ENCODE peak calls at places on chromosome 1, in six cellular contexts. One of them, this sample, is unnamed.

GRCh38 chr1:24481843-24482610 is 20.6 kb upstream of the RCAN3 start:
- DNase-seq in osteocyte: no peak
- DNase-seq in ovary: no peak
- DNase-seq in brain microvascular endothelial cell: no peak
- DNase-seq in fibroblast of pulmonary artery: no peak
- DNase-seq in cardiac fibroblast: no peak
- DNase-seq in this sample: no peak

GRCh38 chr1:30095451-30096025 is 627.8 kb downstream of the MATN1 start:
- DNase-seq in osteocyte: no peak
- DNase-seq in ovary: no peak
- DNase-seq in brain microvascular endothelial cell: no peak
- DNase-seq in fibroblast of pulmonary artery: no peak
- DNase-seq in cardiac fibroblast: no peak
- DNase-seq in this sample: no peak

GRCh38 chr1:3049905-3050304 is 19.1 kb upstream of the PRDM16 start:
- DNase-seq in osteocyte: no peak
- DNase-seq in ovary: no peak
- DNase-seq in brain microvascular endothelial cell: no peak
- DNase-seq in fibroblast of pulmonary artery: no peak
- DNase-seq in cardiac fibroblast: no peak
- DNase-seq in this sample: peak

GRCh38 chr1:85756864-85757263 is 48.6 kb upstream of the ZNHIT6 start:
- DNase-seq in osteocyte: no peak
- DNase-seq in ovary: no peak
- DNase-seq in brain microvascular endothelial cell: no peak
- DNase-seq in fibroblast of pulmonary artery: no peak
- DNase-seq in cardiac fibroblast: no peak
- DNase-seq in this sample: no peak

GRCh38 chr1:171913385-171913784 is 72.1 kb downstream of the DNM3 start:
- DNase-seq in osteocyte: no peak
- DNase-seq in ovary: no peak
- DNase-seq in brain microvascular endothelial cell: no peak
- DNase-seq in fibroblast of pulmonary artery: peak
- DNase-seq in cardiac fibroblast: peak
- DNase-seq in this sample: no peak

GRCh38 chr1:111704776-111705175 is 34.4 kb downstream of the INKA2 start:
- DNase-seq in osteocyte: no peak
- DNase-seq in ovary: no peak
- DNase-seq in brain microvascular endothelial cell: no peak
- DNase-seq in fibroblast of pulmonary artery: no peak
- DNase-seq in cardiac fibroblast: no peak
- DNase-seq in this sample: no peak

GRCh38 chr1:205285391-205286101 is 36.0 kb downstream of the NUAK2 start:
- DNase-seq in osteocyte: no peak
- DNase-seq in ovary: no peak
- DNase-seq in brain microvascular endothelial cell: no peak
- DNase-seq in fibroblast of pulmonary artery: no peak
- DNase-seq in cardiac fibroblast: no peak
- DNase-seq in this sample: no peak

GRCh38 chr1:84959294-84959693 is 37.6 kb downstream of the MCOLN2 start:
- DNase-seq in osteocyte: no peak
- DNase-seq in ovary: no peak
- DNase-seq in brain microvascular endothelial cell: no peak
- DNase-seq in fibroblast of pulmonary artery: peak
- DNase-seq in cardiac fibroblast: peak
- DNase-seq in this sample: no peak

GRCh38 chr1:159229486-159229885 is 24.8 kb downstream of the ACKR1 start:
- DNase-seq in osteocyte: no peak
- DNase-seq in ovary: no peak
- DNase-seq in brain microvascular endothelial cell: no peak
- DNase-seq in fibroblast of pulmonary artery: no peak
- DNase-seq in cardiac fibroblast: no peak
- DNase-seq in this sample: no peak

GRCh38 chr1:170290226-170290625 is 144.5 kb downstream of the NTMT2 start:
- DNase-seq in osteocyte: no peak
- DNase-seq in ovary: no peak
- DNase-seq in brain microvascular endothelial cell: no peak
- DNase-seq in fibroblast of pulmonary artery: no peak
- DNase-seq in cardiac fibroblast: no peak
- DNase-seq in this sample: no peak

GRCh38 chr1:21232044-21232443 is 55.3 kb upstream of the EIF4G3 start:
- DNase-seq in osteocyte: no peak
- DNase-seq in ovary: peak
- DNase-seq in brain microvascular endothelial cell: peak
- DNase-seq in fibroblast of pulmonary artery: peak
- DNase-seq in cardiac fibroblast: peak
- DNase-seq in this sample: peak

GRCh38 chr1:27166929-27167328 is 12.0 kb upstream of the SLC9A1 start:
- DNase-seq in osteocyte: no peak
- DNase-seq in ovary: no peak
- DNase-seq in brain microvascular endothelial cell: no peak
- DNase-seq in fibroblast of pulmonary artery: no peak
- DNase-seq in cardiac fibroblast: no peak
- DNase-seq in this sample: no peak

GRCh38 chr1:180247061-180247460 is 17.0 kb downstream of the LHX4 start:
- DNase-seq in osteocyte: no peak
- DNase-seq in ovary: no peak
- DNase-seq in brain microvascular endothelial cell: no peak
- DNase-seq in fibroblast of pulmonary artery: no peak
- DNase-seq in cardiac fibroblast: no peak
- DNase-seq in this sample: no peak

GRCh38 chr1:180244840-180245239 is 14.8 kb downstream of the LHX4 start:
- DNase-seq in osteocyte: no peak
- DNase-seq in ovary: no peak
- DNase-seq in brain microvascular endothelial cell: no peak
- DNase-seq in fibroblast of pulmonary artery: no peak
- DNase-seq in cardiac fibroblast: no peak
- DNase-seq in this sample: no peak

GRCh38 chr1:180241716-180242544 is 11.9 kb downstream of the LHX4 start:
- DNase-seq in osteocyte: no peak
- DNase-seq in ovary: no peak
- DNase-seq in brain microvascular endothelial cell: no peak
- DNase-seq in fibroblast of pulmonary artery: peak
- DNase-seq in cardiac fibroblast: peak
- DNase-seq in this sample: no peak

GRCh38 chr1:180246579-180246978 is 16.5 kb downstream of the LHX4 start:
- DNase-seq in osteocyte: no peak
- DNase-seq in ovary: no peak
- DNase-seq in brain microvascular endothelial cell: no peak
- DNase-seq in fibroblast of pulmonary artery: no peak
- DNase-seq in cardiac fibroblast: no peak
- DNase-seq in this sample: no peak

GRCh38 chr1:180243517-180244221 is 13.6 kb downstream of the LHX4 start:
- DNase-seq in osteocyte: no peak
- DNase-seq in ovary: no peak
- DNase-seq in brain microvascular endothelial cell: no peak
- DNase-seq in fibroblast of pulmonary artery: no peak
- DNase-seq in cardiac fibroblast: no peak
- DNase-seq in this sample: no peak
- TF ChIP-seq CTCF in osteocyte: no peak
- TF ChIP-seq CTCF in ovary: no peak
- TF ChIP-seq CTCF in brain microvascular endothelial cell: no peak
- TF ChIP-seq CTCF in fibroblast of pulmonary artery: no peak
- TF ChIP-seq CTCF in cardiac fibroblast: no peak
- TF ChIP-seq CTCF in this sample: no peak

GRCh38 chr1:231778009-231778719 is 151.6 kb downstream of the DISC1 start:
- DNase-seq in osteocyte: no peak
- DNase-seq in ovary: no peak
- DNase-seq in brain microvascular endothelial cell: peak
- DNase-seq in fibroblast of pulmonary artery: peak
- DNase-seq in cardiac fibroblast: peak
- DNase-seq in this sample: peak

GRCh38 chr1:231779081-231779480 is 152.5 kb downstream of the DISC1 start:
- DNase-seq in osteocyte: no peak
- DNase-seq in ovary: no peak
- DNase-seq in brain microvascular endothelial cell: no peak
- DNase-seq in fibroblast of pulmonary artery: no peak
- DNase-seq in cardiac fibroblast: no peak
- DNase-seq in this sample: no peak

GRCh38 chr1:231770776-231771175 is 144.2 kb downstream of the DISC1 start:
- DNase-seq in osteocyte: no peak
- DNase-seq in ovary: no peak
- DNase-seq in brain microvascular endothelial cell: no peak
- DNase-seq in fibroblast of pulmonary artery: no peak
- DNase-seq in cardiac fibroblast: no peak
- DNase-seq in this sample: no peak

GRCh38 chr1:231774719-231775322 is 148.2 kb downstream of the DISC1 start:
- DNase-seq in osteocyte: no peak
- DNase-seq in ovary: no peak
- DNase-seq in brain microvascular endothelial cell: no peak
- DNase-seq in fibroblast of pulmonary artery: peak
- DNase-seq in cardiac fibroblast: peak
- DNase-seq in this sample: no peak

GRCh38 chr1:231776006-231776707 is 149.6 kb downstream of the DISC1 start:
- DNase-seq in osteocyte: no peak
- DNase-seq in ovary: no peak
- DNase-seq in brain microvascular endothelial cell: peak
- DNase-seq in fibroblast of pulmonary artery: peak
- DNase-seq in cardiac fibroblast: peak
- DNase-seq in this sample: no peak
- TF ChIP-seq CTCF in osteocyte: peak
- TF ChIP-seq CTCF in ovary: no peak
- TF ChIP-seq CTCF in brain microvascular endothelial cell: peak
- TF ChIP-seq CTCF in fibroblast of pulmonary artery: no peak
- TF ChIP-seq CTCF in cardiac fibroblast: no peak
- TF ChIP-seq CTCF in this sample: no peak

GRCh38 chr1:204154525-204155255 is 2.8 kb upstream of the ETNK2 start:
- DNase-seq in osteocyte: no peak
- DNase-seq in ovary: no peak
- DNase-seq in brain microvascular endothelial cell: no peak
- DNase-seq in fibroblast of pulmonary artery: no peak
- DNase-seq in cardiac fibroblast: no peak
- DNase-seq in this sample: no peak
- TF ChIP-seq CTCF in osteocyte: no peak
- TF ChIP-seq CTCF in ovary: no peak
- TF ChIP-seq CTCF in brain microvascular endothelial cell: no peak
- TF ChIP-seq CTCF in fibroblast of pulmonary artery: no peak
- TF ChIP-seq CTCF in cardiac fibroblast: no peak
- TF ChIP-seq CTCF in this sample: no peak

GRCh38 chr1:240831922-240832321 is 220.0 kb upstream of the GREM2 start:
- DNase-seq in osteocyte: no peak
- DNase-seq in ovary: no peak
- DNase-seq in brain microvascular endothelial cell: no peak
- DNase-seq in fibroblast of pulmonary artery: no peak
- DNase-seq in cardiac fibroblast: no peak
- DNase-seq in this sample: no peak
- TF ChIP-seq CTCF in osteocyte: peak
- TF ChIP-seq CTCF in ovary: no peak
- TF ChIP-seq CTCF in brain microvascular endothelial cell: peak
- TF ChIP-seq CTCF in fibroblast of pulmonary artery: no peak
- TF ChIP-seq CTCF in cardiac fibroblast: peak
- TF ChIP-seq CTCF in this sample: no peak

GRCh38 chr1:190957565-190957964 is 479.9 kb upstream of the BRINP3 start:
- DNase-seq in osteocyte: no peak
- DNase-seq in ovary: no peak
- DNase-seq in brain microvascular endothelial cell: no peak
- DNase-seq in fibroblast of pulmonary artery: peak
- DNase-seq in cardiac fibroblast: peak
- DNase-seq in this sample: no peak
- TF ChIP-seq CTCF in osteocyte: peak
- TF ChIP-seq CTCF in ovary: no peak
- TF ChIP-seq CTCF in brain microvascular endothelial cell: no peak
- TF ChIP-seq CTCF in fibroblast of pulmonary artery: peak
- TF ChIP-seq CTCF in cardiac fibroblast: no peak
- TF ChIP-seq CTCF in this sample: no peak

GRCh38 chr1:77978293-77978968 is 441 bp downstream of the FUBP1 start:
- DNase-seq in osteocyte: peak
- DNase-seq in ovary: peak
- DNase-seq in brain microvascular endothelial cell: peak
- DNase-seq in fibroblast of pulmonary artery: peak
- DNase-seq in cardiac fibroblast: peak
- DNase-seq in this sample: peak

GRCh38 chr1:77975386-77975785 is 3.5 kb downstream of the FUBP1 start:
- DNase-seq in osteocyte: no peak
- DNase-seq in ovary: no peak
- DNase-seq in brain microvascular endothelial cell: no peak
- DNase-seq in fibroblast of pulmonary artery: peak
- DNase-seq in cardiac fibroblast: peak
- DNase-seq in this sample: no peak

GRCh38 chr1:77977989-77978292 is 931 bp downstream of the FUBP1 start:
- DNase-seq in osteocyte: no peak
- DNase-seq in ovary: no peak
- DNase-seq in brain microvascular endothelial cell: no peak
- DNase-seq in fibroblast of pulmonary artery: no peak
- DNase-seq in cardiac fibroblast: no peak
- DNase-seq in this sample: no peak

GRCh38 chr1:77976433-77977076 is 2.3 kb downstream of the FUBP1 start:
- DNase-seq in osteocyte: no peak
- DNase-seq in ovary: no peak
- DNase-seq in brain microvascular endothelial cell: no peak
- DNase-seq in fibroblast of pulmonary artery: no peak
- DNase-seq in cardiac fibroblast: no peak
- DNase-seq in this sample: no peak

DNA sequence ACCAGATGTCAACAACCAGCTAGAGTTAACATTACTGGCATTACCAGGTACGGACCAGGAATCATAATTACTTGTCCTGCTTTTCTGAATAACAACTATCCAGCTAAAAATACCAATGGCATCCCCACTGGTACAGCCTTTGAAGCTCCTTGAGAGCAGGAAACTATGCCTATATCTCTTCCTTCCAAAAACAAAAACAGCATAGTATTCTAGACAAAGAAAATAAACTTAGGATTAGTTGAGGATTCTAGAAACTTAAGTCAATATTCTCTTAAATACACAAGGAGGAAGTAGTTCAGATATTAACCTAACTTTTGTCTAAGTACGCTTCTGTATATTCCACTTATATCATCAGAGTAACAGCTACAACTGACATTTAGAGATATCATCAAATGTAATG is 3.0 kb downstream of the FUBP1 start:
- DNase-seq in osteocyte: no peak
- DNase-seq in ovary: no peak
- DNase-seq in brain microvascular endothelial cell: no peak
- DNase-seq in fibroblast of pulmonary artery: no peak
- DNase-seq in cardiac fibroblast: no peak
- DNase-seq in this sample: no peak
- TF ChIP-seq CTCF in osteocyte: no peak
- TF ChIP-seq CTCF in ovary: no peak
- TF ChIP-seq CTCF in brain microvascular endothelial cell: no peak
- TF ChIP-seq CTCF in fibroblast of pulmonary artery: no peak
- TF ChIP-seq CTCF in cardiac fibroblast: no peak
- TF ChIP-seq CTCF in this sample: no peak

DNA sequence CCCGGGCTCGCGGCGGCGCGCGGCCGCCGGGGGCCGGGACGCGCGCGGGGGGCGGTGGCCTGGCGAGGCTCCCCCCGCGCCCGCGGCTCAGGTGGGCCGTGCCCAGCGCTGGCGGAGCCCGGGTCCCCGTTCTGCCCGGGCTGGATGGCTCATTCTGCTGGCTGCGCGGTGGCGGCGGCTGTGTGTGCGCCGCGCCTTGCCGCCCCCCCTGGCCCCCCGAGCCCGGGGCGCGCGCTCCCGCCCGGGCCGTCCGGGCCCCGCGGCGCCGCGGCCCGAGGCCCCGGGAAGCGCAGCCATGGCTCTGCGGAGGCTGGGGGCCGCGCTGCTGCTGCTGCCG is at the start of gene EPHB2:
- DNase-seq in osteocyte: no peak
- DNase-seq in ovary: peak
- DNase-seq in brain microvascular endothelial cell: no peak
- DNase-seq in fibroblast of pulmonary artery: no peak
- DNase-seq in cardiac fibroblast: no peak
- DNase-seq in this sample: no peak
- TF ChIP-seq CTCF in osteocyte: no peak
- TF ChIP-seq CTCF in ovary: no peak
- TF ChIP-seq CTCF in brain microvascular endothelial cell: no peak
- TF ChIP-seq CTCF in fibroblast of pulmonary artery: no peak
- TF ChIP-seq CTCF in cardiac fibroblast: no peak
- TF ChIP-seq CTCF in this sample: no peak

This sample was measured in mesothelial cell of epicardium.